ENCODE peak calls at places on chromosome 14, in five cellular contexts. One of them, this sample, is unnamed.

GRCh38 chr14:73712540-73713141 is 1.5 kb downstream of the PNMA1 start:
- DNase-seq in body of pancreas: no peak
- DNase-seq in neural crest cell: no peak
- DNase-seq in progenitor cell of endocrine pancreas: no peak
- DNase-seq in Calu3: no peak
- DNase-seq in this sample: no peak

GRCh38 chr14:99393059-99393655 is 87.5 kb downstream of the SETD3 start:
- DNase-seq in neural crest cell: peak
- DNase-seq in Calu3: peak
- DNase-seq in body of pancreas: peak
- DNase-seq in progenitor cell of endocrine pancreas: no peak
- DNase-seq in this sample: peak

GRCh38 chr14:79500489-79500888 is 710.8 kb downstream of the DIO2 start:
- DNase-seq in body of pancreas: no peak
- DNase-seq in neural crest cell: no peak
- DNase-seq in Calu3: no peak
- DNase-seq in progenitor cell of endocrine pancreas: no peak
- DNase-seq in this sample: no peak

GRCh38 chr14:23389396-23389795 is 12.6 kb downstream of the CMTM5 start:
- DNase-seq in body of pancreas: no peak
- DNase-seq in Calu3: no peak
- DNase-seq in neural crest cell: no peak
- DNase-seq in progenitor cell of endocrine pancreas: no peak
- DNase-seq in this sample: no peak

GRCh38 chr14:32657081-32657480 is 281.6 kb upstream of the NPAS3 start:
- DNase-seq in Calu3: no peak
- DNase-seq in progenitor cell of endocrine pancreas: no peak
- DNase-seq in body of pancreas: no peak
- DNase-seq in neural crest cell: no peak
- DNase-seq in this sample: no peak

GRCh38 chr14:99427632-99428315 is 52.9 kb downstream of the SETD3 start:
- DNase-seq in progenitor cell of endocrine pancreas: no peak
- DNase-seq in body of pancreas: no peak
- DNase-seq in neural crest cell: no peak
- DNase-seq in Calu3: no peak
- DNase-seq in this sample: no peak

GRCh38 chr14:33026850-33027420 is 88.3 kb downstream of the NPAS3 start:
- DNase-seq in neural crest cell: peak
- DNase-seq in Calu3: no peak
- DNase-seq in body of pancreas: no peak
- DNase-seq in progenitor cell of endocrine pancreas: no peak
- DNase-seq in this sample: no peak

GRCh38 chr14:104317500-104317805 is 179.1 kb downstream of the KIF26A start:
- DNase-seq in neural crest cell: no peak
- DNase-seq in Calu3: no peak
- DNase-seq in body of pancreas: peak
- DNase-seq in progenitor cell of endocrine pancreas: no peak
- DNase-seq in this sample: no peak

GRCh38 chr14:94009767-94010166 is 12.7 kb downstream of the CCDC197 start:
- DNase-seq in body of pancreas: no peak
- DNase-seq in progenitor cell of endocrine pancreas: no peak
- DNase-seq in neural crest cell: no peak
- DNase-seq in Calu3: no peak
- DNase-seq in this sample: no peak

GRCh38 chr14:74357585-74357984 is 9.3 kb downstream of the VRTN start:
- DNase-seq in Calu3: no peak
- DNase-seq in progenitor cell of endocrine pancreas: no peak
- DNase-seq in body of pancreas: no peak
- DNase-seq in neural crest cell: no peak
- DNase-seq in this sample: no peak

GRCh38 chr14:51458563-51458955 is 193.2 kb upstream of the FRMD6 start:
- DNase-seq in body of pancreas: no peak
- DNase-seq in neural crest cell: no peak
- DNase-seq in Calu3: no peak
- DNase-seq in progenitor cell of endocrine pancreas: no peak
- DNase-seq in this sample: no peak

GRCh38 chr14:90837355-90837754 is 21.1 kb upstream of the TTC7B start:
- DNase-seq in neural crest cell: no peak
- DNase-seq in progenitor cell of endocrine pancreas: no peak
- DNase-seq in body of pancreas: no peak
- DNase-seq in Calu3: no peak
- DNase-seq in this sample: no peak

GRCh38 chr14:76201162-76201561 is 49.4 kb downstream of the GPATCH2L start:
- DNase-seq in progenitor cell of endocrine pancreas: no peak
- DNase-seq in body of pancreas: no peak
- DNase-seq in Calu3: no peak
- DNase-seq in neural crest cell: no peak
- DNase-seq in this sample: no peak

GRCh38 chr14:99412122-99413061 is 68.3 kb downstream of the SETD3 start:
- DNase-seq in body of pancreas: peak
- DNase-seq in progenitor cell of endocrine pancreas: no peak
- DNase-seq in Calu3: peak
- DNase-seq in neural crest cell: no peak
- DNase-seq in this sample: no peak

GRCh38 chr14:78005325-78005724 is 164.8 kb upstream of the NRXN3 start:
- DNase-seq in Calu3: peak
- DNase-seq in body of pancreas: no peak
- DNase-seq in neural crest cell: no peak
- DNase-seq in progenitor cell of endocrine pancreas: no peak
- DNase-seq in this sample: no peak

GRCh38 chr14:67965684-67966083 is 146.1 kb downstream of the RAD51B start:
- DNase-seq in body of pancreas: no peak
- DNase-seq in neural crest cell: no peak
- DNase-seq in progenitor cell of endocrine pancreas: no peak
- DNase-seq in Calu3: no peak
- DNase-seq in this sample: no peak

GRCh38 chr14:100025111-100025510 is 40.1 kb upstream of the EVL start:
- DNase-seq in Calu3: peak
- DNase-seq in neural crest cell: no peak
- DNase-seq in body of pancreas: peak
- DNase-seq in progenitor cell of endocrine pancreas: no peak
- DNase-seq in this sample: peak

GRCh38 chr14:90568405-90568804 is 171.6 kb downstream of the CALM1 start:
- DNase-seq in neural crest cell: no peak
- DNase-seq in progenitor cell of endocrine pancreas: no peak
- DNase-seq in Calu3: no peak
- DNase-seq in body of pancreas: no peak
- DNase-seq in this sample: no peak

GRCh38 chr14:61662437-61663311 is 32.6 kb upstream of the HIF1A start:
- DNase-seq in neural crest cell: no peak
- DNase-seq in body of pancreas: peak
- DNase-seq in Calu3: peak
- DNase-seq in progenitor cell of endocrine pancreas: no peak
- DNase-seq in this sample: no peak

GRCh38 chr14:105069887-105070759 is 4.9 kb upstream of the GPR132 start:
- DNase-seq in neural crest cell: no peak
- DNase-seq in Calu3: no peak
- DNase-seq in body of pancreas: no peak
- DNase-seq in progenitor cell of endocrine pancreas: no peak
- DNase-seq in this sample: no peak

GRCh38 chr14:91464615-91465205 is 45.4 kb downstream of the PPP4R3A start:
- DNase-seq in body of pancreas: no peak
- DNase-seq in Calu3: no peak
- DNase-seq in neural crest cell: no peak
- DNase-seq in progenitor cell of endocrine pancreas: no peak
- DNase-seq in this sample: no peak

GRCh38 chr14:71220462-71220861 is 313.2 kb downstream of the PCNX1 start:
- DNase-seq in body of pancreas: no peak
- DNase-seq in Calu3: no peak
- DNase-seq in neural crest cell: no peak
- DNase-seq in progenitor cell of endocrine pancreas: no peak
- DNase-seq in this sample: no peak

GRCh38 chr14:71225108-71225507 is 317.8 kb downstream of the PCNX1 start:
- DNase-seq in Calu3: no peak
- DNase-seq in body of pancreas: no peak
- DNase-seq in neural crest cell: no peak
- DNase-seq in progenitor cell of endocrine pancreas: no peak
- DNase-seq in this sample: no peak

GRCh38 chr14:71221119-71221518 is 313.9 kb downstream of the PCNX1 start:
- DNase-seq in body of pancreas: no peak
- DNase-seq in progenitor cell of endocrine pancreas: no peak
- DNase-seq in neural crest cell: no peak
- DNase-seq in Calu3: no peak
- DNase-seq in this sample: no peak
- TF ChIP-seq CTCF in body of pancreas: no peak
- TF ChIP-seq CTCF in progenitor cell of endocrine pancreas: peak
- TF ChIP-seq CTCF in neural crest cell: no peak
- TF ChIP-seq CTCF in Calu3: no peak
- TF ChIP-seq CTCF in this sample: no peak

GRCh38 chr14:34365309-34365915 is 96.6 kb downstream of the SPTSSA start:
- DNase-seq in body of pancreas: no peak
- DNase-seq in progenitor cell of endocrine pancreas: no peak
- DNase-seq in Calu3: no peak
- DNase-seq in neural crest cell: no peak
- DNase-seq in this sample: no peak
- TF ChIP-seq CTCF in body of pancreas: no peak
- TF ChIP-seq CTCF in progenitor cell of endocrine pancreas: no peak
- TF ChIP-seq CTCF in Calu3: no peak
- TF ChIP-seq CTCF in neural crest cell: peak
- TF ChIP-seq CTCF in this sample: no peak

GRCh38 chr14:25042362-25043299 is 7.3 kb downstream of the STXBP6 start:
- DNase-seq in Calu3: no peak
- DNase-seq in progenitor cell of endocrine pancreas: no peak
- DNase-seq in body of pancreas: no peak
- DNase-seq in neural crest cell: no peak
- DNase-seq in this sample: peak
- TF ChIP-seq CTCF in Calu3: no peak
- TF ChIP-seq CTCF in progenitor cell of endocrine pancreas: peak
- TF ChIP-seq CTCF in body of pancreas: no peak
- TF ChIP-seq CTCF in neural crest cell: peak
- TF ChIP-seq CTCF in this sample: peak

DNA sequence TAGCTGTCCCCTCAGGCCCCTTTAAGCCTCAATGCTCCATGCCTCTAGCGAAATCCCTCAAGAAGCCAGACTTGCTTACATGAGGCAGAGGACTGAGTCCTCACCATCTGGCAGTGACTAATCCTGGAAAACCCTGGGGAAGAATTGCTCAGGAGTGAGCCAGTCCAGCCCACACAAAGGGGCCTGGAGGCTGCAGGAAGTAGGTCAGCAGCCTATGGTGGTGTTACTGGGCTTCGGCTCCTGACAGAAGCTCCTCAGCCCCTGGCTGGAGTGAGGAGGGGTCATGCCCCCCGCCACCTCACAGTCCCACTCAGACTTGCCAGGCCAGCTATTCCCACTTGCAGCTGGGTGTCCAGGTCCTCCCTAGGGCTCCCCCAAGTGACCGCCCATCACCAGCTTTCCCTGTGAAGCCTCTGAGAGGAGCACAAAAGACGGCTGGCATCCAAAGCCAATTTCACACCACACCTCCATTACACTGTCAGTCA is 250.5 kb downstream of the DPF3 start:
- DNase-seq in progenitor cell of endocrine pancreas: no peak
- DNase-seq in Calu3: peak
- DNase-seq in neural crest cell: no peak
- DNase-seq in body of pancreas: no peak
- DNase-seq in this sample: no peak
- TF ChIP-seq CTCF in progenitor cell of endocrine pancreas: no peak
- TF ChIP-seq CTCF in Calu3: no peak
- TF ChIP-seq CTCF in neural crest cell: no peak
- TF ChIP-seq CTCF in body of pancreas: no peak
- TF ChIP-seq CTCF in this sample: no peak

GRCh38 chr14:54812661-54813060 is 90.0 kb downstream of the GCH1 start:
- DNase-seq in body of pancreas: no peak
- DNase-seq in neural crest cell: no peak
- DNase-seq in progenitor cell of endocrine pancreas: no peak
- DNase-seq in Calu3: no peak
- DNase-seq in this sample: no peak

GRCh38 chr14:54815531-54815930 is 87.1 kb downstream of the GCH1 start:
- DNase-seq in progenitor cell of endocrine pancreas: no peak
- DNase-seq in neural crest cell: no peak
- DNase-seq in Calu3: no peak
- DNase-seq in body of pancreas: no peak
- DNase-seq in this sample: no peak

GRCh38 chr14:54815016-54815415 is 87.6 kb downstream of the GCH1 start:
- DNase-seq in Calu3: peak
- DNase-seq in progenitor cell of endocrine pancreas: no peak
- DNase-seq in body of pancreas: peak
- DNase-seq in neural crest cell: no peak
- DNase-seq in this sample: no peak

GRCh38 chr14:54813081-54813480 is 89.5 kb downstream of the GCH1 start:
- DNase-seq in body of pancreas: no peak
- DNase-seq in neural crest cell: no peak
- DNase-seq in Calu3: no peak
- DNase-seq in progenitor cell of endocrine pancreas: no peak
- DNase-seq in this sample: no peak

GRCh38 chr14:54814076-54814475 is 88.5 kb downstream of the GCH1 start:
- DNase-seq in Calu3: peak
- DNase-seq in progenitor cell of endocrine pancreas: no peak
- DNase-seq in neural crest cell: no peak
- DNase-seq in body of pancreas: no peak
- DNase-seq in this sample: no peak
- TF ChIP-seq CTCF in Calu3: no peak
- TF ChIP-seq CTCF in progenitor cell of endocrine pancreas: peak
- TF ChIP-seq CTCF in neural crest cell: peak
- TF ChIP-seq CTCF in body of pancreas: no peak
- TF ChIP-seq CTCF in this sample: peak

GRCh38 chr14:64937821-64938193 is 4.7 kb downstream of the GPX2 start:
- DNase-seq in neural crest cell: no peak
- DNase-seq in progenitor cell of endocrine pancreas: no peak
- DNase-seq in Calu3: no peak
- DNase-seq in body of pancreas: no peak
- DNase-seq in this sample: no peak
- TF ChIP-seq CTCF in neural crest cell: peak
- TF ChIP-seq CTCF in progenitor cell of endocrine pancreas: no peak
- TF ChIP-seq CTCF in Calu3: no peak
- TF ChIP-seq CTCF in body of pancreas: no peak
- TF ChIP-seq CTCF in this sample: no peak